ENCODE peak calls at places on chromosomes 13 and 19, in six cellular contexts. U is colonic mucosa, H is neural crest cell, N is AG04450, G is GM12865, F is adrenal gland. R is an unnamed sample.

GRCh38 chr19:11479470-11480080 is 1.3 kb downstream of the ELAVL3 start:
- DNase-seq in U (peak; percentile 66), H (peak; percentile 76), N (no peak), G (no peak), F (no peak), R (no peak)

GRCh38 chr19:53980553-53981407 is 10.7 kb upstream of the CACNG6 start:
- DNase-seq in U (peak; percentile 35), H (no peak), N (no peak), G (no peak), F (no peak), R (peak; percentile 98)

GRCh38 chr19:35484637-35485036 is 5.6 kb downstream of the KRTDAP start:
- DNase-seq in U (no peak), H (no peak), N (no peak), G (peak; percentile 92), F (no peak), R (no peak)

GRCh38 chr19:39967561-39967960 is 3.4 kb upstream of the PSMC4 start:
- DNase-seq in U (peak; percentile 4), H (no peak), N (no peak), G (no peak), F (no peak), R (no peak)

GRCh38 chr19:47176627-47177090 is 46.0 kb downstream of the SAE1 start:
- DNase-seq in U (no peak), H (no peak), N (peak; percentile 85), G (no peak), F (peak; percentile 28), R (no peak)

GRCh38 chr13:72990883-72991282 is 67.9 kb upstream of the KLF5 start:
- DNase-seq in U (no peak), H (no peak), N (no peak), G (no peak), F (no peak), R (no peak)

GRCh38 chr19:47824396-47824795 is 2.7 kb downstream of the CRX start:
- DNase-seq in U (no peak), H (no peak), N (no peak), G (no peak), F (no peak), R (no peak)

GRCh38 chr19:3670258-3670795 is 29.9 kb downstream of the PIP5K1C start:
- DNase-seq in U (peak; percentile 49), H (no peak), N (peak; percentile 73), G (no peak), F (peak; percentile 64), R (no peak)

GRCh38 chr13:93080587-93080986 is 146.0 kb upstream of the GPC6 start:
- DNase-seq in U (no peak), H (no peak), N (no peak), G (no peak), F (no peak), R (no peak)

GRCh38 chr19:38250821-38251563 is 5.2 kb downstream of the PPP1R14A start:
- DNase-seq in U (peak; percentile 80), H (no peak), N (no peak), G (no peak), F (peak; percentile 81), R (no peak)

GRCh38 chr19:19745496-19746285 is 12.8 kb upstream of the ZNF14 start:
- DNase-seq in U (no peak), H (no peak), N (no peak), G (no peak), F (no peak), R (no peak)

GRCh38 chr19:39405930-39406655 is 554 bp upstream of the ZFP36 start:
- DNase-seq in U (peak; percentile 78), H (no peak), N (no peak), G (peak; percentile 88), F (no peak), R (no peak)

GRCh38 chr19:44212865-44213346 is 574 bp downstream of the ZNF227 start:
- DNase-seq in U (peak; percentile 24), H (no peak), N (no peak), G (peak; percentile 13), F (no peak), R (no peak)

GRCh38 chr19:54208784-54209057 is 8.1 kb downstream of the RPS9 start:
- DNase-seq in U (no peak), H (no peak), N (no peak), G (peak; percentile 67), F (no peak), R (no peak)

GRCh38 chr19:51101171-51101865 is 6.9 kb downstream of the CTU1 start:
- DNase-seq in U (no peak), H (no peak), N (no peak), G (no peak), F (no peak), R (no peak)

GRCh38 chr13:95921485-95921884 is 131.7 kb downstream of the UGGT2 start:
- DNase-seq in U (no peak), H (no peak), N (no peak), G (peak; percentile 6), F (no peak), R (no peak)

DNA sequence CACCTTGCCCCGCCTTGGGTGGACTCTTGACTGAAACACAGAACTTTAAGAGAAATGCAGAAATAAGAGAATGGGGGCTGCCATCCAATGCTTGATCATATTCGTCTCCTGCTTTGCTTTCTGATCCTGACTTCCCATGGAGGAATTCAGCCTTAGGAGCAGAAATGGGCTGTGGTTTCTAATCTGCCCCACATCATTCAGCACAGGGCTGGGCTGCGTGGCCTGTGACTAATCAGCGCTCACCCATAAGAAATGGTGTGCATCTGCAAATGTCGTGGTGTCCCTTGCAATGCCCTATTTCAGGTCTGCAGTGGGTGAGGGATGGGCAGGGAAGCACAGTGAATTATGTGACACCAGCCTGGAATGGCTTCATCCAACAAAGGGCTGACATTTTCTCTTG is 60.7 kb upstream of the URI1 start:
- DNase-seq in U (no peak), H (no peak), N (no peak), G (no peak), F (no peak), R (no peak)
- TF ChIP-seq CTCF in U (no peak), H (no peak), N (no peak), G (no peak), F (no peak), R (no peak)

GRCh38 chr13:33441015-33441414 is 155.5 kb upstream of the STARD13 start:
- DNase-seq in U (peak; percentile 43), H (no peak), N (no peak), G (peak; percentile 30), F (no peak), R (peak; percentile 33)
- TF ChIP-seq CTCF in U (no peak), H (peak; percentile 50), N (peak; percentile 29), G (peak; percentile 4), F (no peak), R (no peak)

GRCh38 chr13:21676611-21677021 is 5.7 kb downstream of the FGF9 start:
- DNase-seq in U (peak; percentile 59), H (no peak), N (no peak), G (no peak), F (peak; percentile 42), R (no peak)
- TF ChIP-seq CTCF in U (no peak), H (no peak), N (no peak), G (no peak), F (no peak), R (no peak)

GRCh38 chr13:30256713-30257432 is 50.5 kb downstream of the KATNAL1 start:
- DNase-seq in U (no peak), H (no peak), N (no peak), G (no peak), F (no peak), R (no peak)
- TF ChIP-seq CTCF in U (no peak), H (no peak), N (peak; percentile 24), G (no peak), F (no peak), R (no peak)

GRCh38 chr13:33761744-33762143 is 56.2 kb upstream of the RFC3 start:
- DNase-seq in U (no peak), H (peak; percentile 36), N (no peak), G (no peak), F (no peak), R (no peak)
- TF ChIP-seq CTCF in U (no peak), H (peak; percentile 21), N (no peak), G (no peak), F (no peak), R (no peak)

DNA sequence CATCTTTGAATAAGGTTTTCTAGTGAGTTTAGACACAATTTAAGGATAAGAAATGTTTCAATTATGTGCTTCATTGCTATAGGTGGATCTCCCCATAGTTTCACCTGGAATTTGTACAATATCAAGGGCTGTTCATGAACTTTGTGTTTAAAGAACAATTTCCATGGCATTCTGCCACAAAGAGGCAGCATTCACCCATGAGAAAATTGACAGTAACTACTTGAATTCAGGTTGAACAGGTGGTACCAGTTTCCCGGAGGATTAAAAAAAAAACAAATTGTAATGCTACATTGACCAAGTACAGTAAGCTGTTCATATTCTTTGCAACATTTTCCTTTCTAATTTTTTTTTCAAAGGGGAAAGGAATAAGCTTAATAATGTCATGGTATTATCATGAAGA is 9.1 kb downstream of the SLITRK5 start:
- DNase-seq in U (no peak), H (no peak), N (no peak), G (no peak), F (no peak), R (peak; percentile 2)
- TF ChIP-seq CTCF in U (no peak), H (peak; percentile 68), N (no peak), G (no peak), F (no peak), R (no peak)

GRCh38 chr13:84571264-84571663 is 689.0 kb upstream of the SLITRK1 start:
- DNase-seq in U (no peak), H (no peak), N (no peak), G (no peak), F (no peak), R (no peak)
- TF ChIP-seq CTCF in U (no peak), H (no peak), N (no peak), G (no peak), F (no peak), R (no peak)

DNA sequence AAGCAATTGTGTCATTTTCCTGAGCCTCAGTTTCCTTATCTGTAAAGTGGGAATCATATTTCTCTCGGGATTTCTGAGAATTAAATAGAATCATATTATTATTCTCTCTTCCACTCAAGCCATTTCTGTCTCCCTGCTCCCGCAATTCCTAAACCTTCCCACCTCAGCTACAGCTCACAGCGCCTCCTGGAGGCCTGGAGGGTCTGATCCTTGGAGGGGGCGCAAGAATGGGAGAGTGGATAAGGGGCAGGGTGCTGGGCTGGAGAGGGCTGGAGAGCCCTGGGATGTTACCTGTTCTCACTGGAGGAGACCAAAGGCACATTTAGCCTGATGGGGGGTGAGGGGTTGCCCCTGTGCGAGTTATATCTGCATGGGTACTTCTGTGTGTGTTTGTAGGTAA is 31.1 kb upstream of the CYP2S1 start:
- DNase-seq in U (no peak), H (no peak), N (no peak), G (no peak), F (no peak), R (no peak)
- TF ChIP-seq CTCF in U (no peak), H (no peak), N (no peak), G (no peak), F (no peak), R (no peak)

GRCh38 chr19:13696839-13697238 is 67.5 kb upstream of the MRI1 start:
- DNase-seq in U (no peak), H (no peak), N (no peak), G (no peak), F (no peak), R (no peak)
- TF ChIP-seq CTCF in U (no peak), H (no peak), N (no peak), G (no peak), F (no peak), R (no peak)